ENCODE peak calls at places on chromosomes 1 and 21, in ten cellular contexts. W is fibroblast of pulmonary artery; I is nucleus accumbens; Y is left kidney; U is left ventricle myocardium inferior; R is T-helper 2 cell; O is dermis blood vessel endothelial cell; G is effector CD4-positive, alpha-beta T cell; M is left colon; X is esophagus squamous epithelium. K is an unnamed sample.

GRCh38 chr1:107965112-107965991 is at the start of gene VAV3:
- DNase-seq in W (peak), I (no peak), Y (peak), U (peak), R (peak), O (peak), G (peak), M (peak), X (no peak), K (peak)

GRCh38 chr1:195773958-195774357 is 834.3 kb downstream of the KCNT2 start:
- DNase-seq in W (no peak), I (no peak), Y (no peak), U (no peak), R (no peak), O (no peak), G (no peak), M (no peak), X (no peak), K (no peak)

GRCh38 chr1:228149341-228150020 is at the start of gene GJC2:
- DNase-seq in W (peak), I (no peak), Y (peak), U (peak), R (no peak), O (no peak), G (no peak), M (peak), X (no peak), K (no peak)

GRCh38 chr21:21200103-21200938 is 202.1 kb downstream of the NCAM2 start:
- DNase-seq in W (peak), I (no peak), Y (peak), U (peak), R (no peak), O (peak), G (no peak), M (peak), X (no peak), K (no peak)

GRCh38 chr1:9505142-9505541 is 34.1 kb upstream of the SLC25A33 start:
- DNase-seq in W (no peak), I (no peak), Y (no peak), U (no peak), R (no peak), O (no peak), G (no peak), M (no peak), X (no peak), K (no peak)

GRCh38 chr1:147641695-147642592 is 28.4 kb downstream of the ACP6 start:
- DNase-seq in W (peak), I (no peak), Y (peak), U (no peak), R (peak), O (peak), G (peak), M (peak), X (no peak), K (peak)

GRCh38 chr1:63368131-63368530 is 704 bp downstream of the ALG6 start:
- DNase-seq in W (no peak), I (no peak), Y (no peak), U (no peak), R (no peak), O (peak), G (no peak), M (no peak), X (no peak), K (no peak)

GRCh38 chr1:225772323-225772768 is 5.3 kb upstream of the SRP9 start:
- DNase-seq in W (peak), I (no peak), Y (peak), U (peak), R (no peak), O (peak), G (no peak), M (peak), X (no peak), K (peak)

GRCh38 chr1:47837046-47837830 is 159.9 kb downstream of the TRABD2B start:
- DNase-seq in W (no peak), I (no peak), Y (no peak), U (no peak), R (no peak), O (no peak), G (no peak), M (no peak), X (no peak), K (no peak)

GRCh38 chr1:237759371-237759770 is 131.4 kb downstream of the ZP4 start:
- DNase-seq in W (no peak), I (no peak), Y (no peak), U (no peak), R (no peak), O (no peak), G (no peak), M (no peak), X (no peak), K (peak)

GRCh38 chr1:149931212-149931805 is 3.7 kb upstream of the SF3B4 start:
- DNase-seq in W (peak), I (no peak), Y (no peak), U (no peak), R (no peak), O (peak), G (no peak), M (no peak), X (no peak), K (peak)

GRCh38 chr1:207606362-207606755 is 38.6 kb upstream of the CR1L start:
- DNase-seq in W (no peak), I (no peak), Y (no peak), U (no peak), R (no peak), O (no peak), G (no peak), M (no peak), X (no peak), K (peak)

GRCh38 chr1:238466459-238466858 is 575.7 kb upstream of the ZP4 start:
- DNase-seq in W (no peak), I (no peak), Y (no peak), U (no peak), R (no peak), O (no peak), G (no peak), M (no peak), X (no peak), K (no peak)

GRCh38 chr1:74395492-74395891 is 116.9 kb downstream of the LRRC53 start:
- DNase-seq in W (peak), I (no peak), Y (peak), U (no peak), R (no peak), O (no peak), G (no peak), M (peak), X (no peak), K (no peak)

GRCh38 chr1:146034976-146035469 is 13.5 kb upstream of the HJV start:
- DNase-seq in W (peak), I (no peak), Y (peak), U (no peak), R (no peak), O (peak), G (no peak), M (no peak), X (no peak), K (no peak)

GRCh38 chr1:13224480-13225060 is 1.4 kb downstream of the PRAMEF18 start:
- DNase-seq in W (no peak), I (no peak), Y (no peak), U (no peak), R (no peak), O (no peak), G (no peak), M (no peak), X (no peak), K (no peak)

GRCh38 chr1:161962094-161962887 is 61.4 kb downstream of the OLFML2B start:
- DNase-seq in W (peak), I (no peak), Y (no peak), U (no peak), R (no peak), O (peak), G (no peak), M (no peak), X (no peak), K (peak)

GRCh38 chr21:38327984-38328383 is 71.2 kb downstream of the KCNJ15 start:
- DNase-seq in W (no peak), I (no peak), Y (no peak), U (no peak), R (no peak), O (no peak), G (no peak), M (no peak), X (no peak), K (no peak)

GRCh38 chr1:37561794-37562132 is 5.0 kb downstream of the DNALI1 start:
- DNase-seq in W (peak), I (no peak), Y (peak), U (no peak), R (no peak), O (peak), G (no peak), M (no peak), X (no peak), K (no peak)

GRCh38 chr1:204313675-204314074 is 46.1 kb downstream of the PLEKHA6 start:
- DNase-seq in W (no peak), I (no peak), Y (peak), U (no peak), R (no peak), O (peak), G (no peak), M (no peak), X (no peak), K (no peak)

GRCh38 chr21:42145569-42146250 is 73.2 kb upstream of the ABCG1 start:
- DNase-seq in W (peak), I (no peak), Y (peak), U (no peak), R (peak), O (peak), G (peak), M (peak), X (no peak), K (peak)

GRCh38 chr1:199774433-199775089 is 252.9 kb upstream of the NR5A2 start:
- DNase-seq in W (peak), I (no peak), Y (no peak), U (no peak), R (no peak), O (peak), G (no peak), M (peak), X (no peak), K (peak)

GRCh38 chr21:43865471-43866181 is 603 bp downstream of the AGPAT3 start:
- DNase-seq in W (peak), I (no peak), Y (peak), U (peak), R (peak), O (peak), G (peak), M (peak), X (no peak), K (peak)

GRCh38 chr1:209883341-209883971 is 54.6 kb upstream of the SYT14 start:
- DNase-seq in W (peak), I (no peak), Y (peak), U (no peak), R (no peak), O (peak), G (no peak), M (no peak), X (no peak), K (peak)

GRCh38 chr1:169105434-169106094 is 926 bp upstream of the ATP1B1 start:
- DNase-seq in W (no peak), I (peak), Y (peak), U (peak), R (peak), O (peak), G (peak), M (peak), X (no peak), K (peak)

GRCh38 chr1:9293241-9293511 is 482 bp downstream of the SPSB1 start:
- DNase-seq in W (no peak), I (no peak), Y (no peak), U (no peak), R (no peak), O (no peak), G (no peak), M (no peak), X (no peak), K (no peak)

GRCh38 chr1:55724551-55725325 is 509.6 kb upstream of the USP24 start:
- DNase-seq in W (peak), I (no peak), Y (no peak), U (no peak), R (no peak), O (no peak), G (no peak), M (no peak), X (no peak), K (no peak)

GRCh38 chr1:77926561-77927357 is 38.3 kb downstream of the NEXN start:
- DNase-seq in W (no peak), I (no peak), Y (no peak), U (no peak), R (no peak), O (no peak), G (no peak), M (no peak), X (no peak), K (no peak)

GRCh38 chr1:197745911-197746310 is 29.4 kb downstream of the DENND1B start:
- DNase-seq in W (no peak), I (no peak), Y (no peak), U (no peak), R (no peak), O (no peak), G (no peak), M (no peak), X (no peak), K (no peak)

GRCh38 chr1:91783423-91784162 is 102.4 kb downstream of the TGFBR3 start:
- DNase-seq in W (peak), I (no peak), Y (peak), U (no peak), R (no peak), O (peak), G (no peak), M (no peak), X (no peak), K (no peak)

GRCh38 chr1:19312782-19313635 is 883 bp downstream of the SLC66A1 start:
- DNase-seq in W (no peak), I (no peak), Y (peak), U (no peak), R (no peak), O (no peak), G (no peak), M (no peak), X (no peak), K (no peak)

GRCh38 chr1:234934611-234935033 is 194.0 kb downstream of the TOMM20 start:
- DNase-seq in W (peak), I (no peak), Y (no peak), U (no peak), R (no peak), O (no peak), G (no peak), M (no peak), X (no peak), K (peak)

GRCh38 chr1:119702384-119702783 is 9.3 kb upstream of the PHGDH start:
- DNase-seq in W (peak), I (no peak), Y (no peak), U (no peak), R (no peak), O (no peak), G (no peak), M (no peak), X (no peak), K (peak)

GRCh38 chr1:232226197-232226681 is 403.7 kb downstream of the SIPA1L2 start:
- DNase-seq in W (peak), I (no peak), Y (no peak), U (no peak), R (peak), O (peak), G (no peak), M (no peak), X (no peak), K (peak)

K was measured in mammary epithelial cell.